ENCODE peak calls at places on chromosomes 16 and 17, in ten cellular contexts. T is cardiac muscle cell; I is naive thymus-derived CD4-positive, alpha-beta T cell; D is effector memory CD4-positive, alpha-beta T cell; G is CD8-positive, alpha-beta memory T cell; E is CD4-positive, alpha-beta memory T cell; C is ovary; W is IMR-90; F is adrenal gland; K is Panc1. Z is an unnamed sample.

GRCh38 chr17:78974635-78975591 is 4.8 kb downstream of the LGALS3BP start:
- DNase-seq in F (peak; percentile 79), T (peak; percentile 32), W (peak; percentile 84), G (peak; percentile 44), D (no peak), E (no peak), C (peak; percentile 71), I (no peak), K (peak; percentile 36), Z (peak; percentile 94)

GRCh38 chr16:9597967-9598730 is 506.7 kb downstream of the HAPSTR1 start:
- DNase-seq in E (no peak), T (no peak), W (no peak), K (no peak), F (no peak), I (no peak), D (no peak), G (no peak), C (no peak), Z (no peak)

GRCh38 chr16:71746442-71747046 is 22.0 kb upstream of the PHLPP2 start:
- DNase-seq in T (peak; percentile 44), W (peak; percentile 52), I (peak; percentile 49), F (no peak), D (no peak), G (no peak), K (no peak), E (peak; percentile 50), C (no peak), Z (no peak)

GRCh38 chr17:67260051-67260987 is 15.3 kb upstream of the HELZ start:
- DNase-seq in I (no peak), T (no peak), F (no peak), C (peak; percentile 42), W (peak; percentile 75), E (no peak), D (no peak), K (no peak), G (no peak), Z (peak; percentile 43)

GRCh38 chr17:50672831-50673551 is 34.7 kb downstream of the ANKRD40 start:
- DNase-seq in C (no peak), I (no peak), T (no peak), K (no peak), W (no peak), G (no peak), F (peak; percentile 82), D (no peak), E (no peak), Z (no peak)

GRCh38 chr17:64503821-64504768 is 2.0 kb downstream of the DDX5 start:
- DNase-seq in I (peak; percentile 8), D (no peak), G (no peak), W (no peak), T (no peak), E (peak; percentile 17), K (no peak), F (no peak), C (no peak), Z (no peak)

GRCh38 chr17:27239046-27239445 is 54.9 kb upstream of the WSB1 start:
- DNase-seq in K (no peak), T (no peak), G (no peak), I (no peak), W (no peak), E (no peak), C (no peak), F (no peak), D (no peak), Z (no peak)

GRCh38 chr17:40550608-40551007 is 14.7 kb downstream of the CCR7 start:
- DNase-seq in I (no peak), E (no peak), K (no peak), C (peak; percentile 59), W (peak; percentile 74), F (peak; percentile 45), G (peak; percentile 16), T (no peak), D (no peak), Z (no peak)

GRCh38 chr16:57801856-57802634 is at the start of gene KIFC3:
- DNase-seq in E (peak; percentile 53), W (peak; percentile 72), K (no peak), G (peak; percentile 91), T (peak; percentile 80), I (peak; percentile 26), D (peak; percentile 70), F (peak; percentile 86), C (peak; percentile 92), Z (no peak)

GRCh38 chr16:914453-914852 is 56.3 kb downstream of the LMF1 start:
- DNase-seq in E (no peak), F (no peak), D (no peak), C (no peak), K (peak; percentile 25), I (no peak), G (no peak), T (no peak), W (peak; percentile 23), Z (peak; percentile 99)

GRCh38 chr16:10762336-10762995 is 18.8 kb downstream of the NUBP1 start:
- DNase-seq in E (no peak), T (no peak), C (no peak), D (no peak), K (no peak), G (no peak), W (no peak), F (no peak), I (no peak), Z (no peak)

GRCh38 chr17:6109541-6109940 is 39.4 kb downstream of the WSCD1 start:
- DNase-seq in D (no peak), K (no peak), T (no peak), G (no peak), F (no peak), C (no peak), W (no peak), E (no peak), I (no peak), Z (no peak)
- H3K4me1 ChIP-seq in D (no peaks in the 10 kb centered on the region), K (no peaks in the 10 kb centered on the region), T (no peaks in the 10 kb centered on the region), G (no peaks in the 10 kb centered on the region), F (no peaks in the 10 kb centered on the region), C (no peaks in the 10 kb centered on the region), W (no peaks in the 10 kb centered on the region), E (no peaks in the 10 kb centered on the region), I (no peaks in the 10 kb centered on the region), Z (no peaks in the 10 kb centered on the region)

GRCh38 chr17:1391577-1391976 is 8.4 kb downstream of the YWHAE start:
- DNase-seq in D (no peak), K (no peak), I (no peak), G (no peak), C (no peak), E (no peak), W (no peak), T (no peak), F (peak; percentile 13), Z (no peak)
- H3K4me1 ChIP-seq in D (peaks cover 56% of the 10 kb centered on the region), K (peaks cover 46% of the 10 kb centered on the region), I (peaks cover 47% of the 10 kb centered on the region), G (peaks cover 91% of the 10 kb centered on the region), C (peaks cover 23% of the 10 kb centered on the region), E (peaks cover 94% of the 10 kb centered on the region), W (peaks cover 11% of the 10 kb centered on the region), T (peaks cover 53% of the 10 kb centered on the region), F (peaks cover 91% of the 10 kb centered on the region), Z (peaks cover 98% of the 10 kb centered on the region)

GRCh38 chr16:69839240-69839688 is 77.1 kb downstream of the WWP2 start:
- DNase-seq in C (no peak), E (no peak), K (no peak), G (no peak), W (no peak), T (peak; percentile 57), F (no peak), D (no peak), I (no peak), Z (no peak)
- H3K4me1 ChIP-seq in C (no peaks in the 10 kb centered on the region), E (no peaks in the 10 kb centered on the region), K (no peaks in the 10 kb centered on the region), G (no peaks in the 10 kb centered on the region), W (peaks cover 7% of the 10 kb centered on the region), T (peaks cover 51% of the 10 kb centered on the region), F (peaks cover 37% of the 10 kb centered on the region), D (no peaks in the 10 kb centered on the region), I (no peaks in the 10 kb centered on the region), Z (peaks cover 20% of the 10 kb centered on the region)

DNA sequence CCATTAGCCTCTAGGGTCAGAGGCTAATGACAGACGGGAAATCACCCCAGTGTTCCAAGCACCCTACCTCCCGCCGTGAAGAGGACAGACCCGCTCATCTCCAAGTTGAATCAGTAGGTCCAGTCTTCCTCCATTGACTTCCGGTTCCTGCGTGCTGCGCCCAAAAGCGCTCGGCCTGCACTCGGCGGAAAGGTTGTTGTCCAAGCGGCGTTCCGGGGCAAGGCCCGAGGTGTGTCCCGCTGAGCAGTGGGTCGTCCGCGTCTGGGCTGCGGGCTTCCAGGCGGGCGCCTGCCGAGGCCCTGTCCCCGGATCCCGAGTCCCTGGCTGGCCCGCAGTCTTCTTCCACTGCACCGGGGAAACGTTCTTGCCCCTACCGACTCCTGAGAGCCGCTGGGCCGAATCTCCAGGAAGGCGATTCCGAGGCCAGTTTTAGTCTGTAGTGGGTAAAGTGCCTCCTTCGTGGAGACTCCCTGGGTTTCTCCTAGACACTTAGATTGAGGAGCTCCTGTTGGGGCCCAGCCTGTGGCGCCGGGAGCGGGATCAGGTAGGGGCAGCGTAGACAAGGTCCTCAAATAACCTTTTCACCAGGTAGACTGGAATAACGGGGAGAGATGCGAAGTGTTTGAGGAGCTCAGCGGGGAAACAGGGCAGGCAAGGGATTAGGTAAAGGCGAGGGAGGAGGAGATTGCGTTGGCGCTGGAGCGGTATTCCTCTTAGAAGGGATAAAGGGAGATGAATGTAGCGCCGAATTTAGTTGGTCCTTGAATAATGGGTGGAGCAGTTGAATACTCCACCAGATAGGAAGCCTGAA is at the start of gene TEFM:
- DNase-seq in I (peak; percentile 80), D (peak; percentile 65), F (peak; percentile 89), G (peak; percentile 88), E (peak; percentile 84), C (peak; percentile 83), T (peak; percentile 89), K (peak; percentile 72), W (peak; percentile 92), Z (peak; percentile 89)
- H3K4me1 ChIP-seq in I (peaks cover 9% of the 10 kb centered on the region), D (peaks cover 9% of the 10 kb centered on the region), F (peaks cover 9% of the 10 kb centered on the region), G (peaks cover 20% of the 10 kb centered on the region), E (peaks cover 38% of the 10 kb centered on the region), C (peaks cover 8% of the 10 kb centered on the region), T (no peaks in the 10 kb centered on the region), K (no peaks in the 10 kb centered on the region), W (peaks cover 4% of the 10 kb centered on the region), Z (peaks cover 26% of the 10 kb centered on the region)

GRCh38 chr16:15521758-15522509 is 87.5 kb downstream of the BMERB1 start:
- DNase-seq in G (no peak), E (no peak), D (no peak), F (no peak), K (no peak), C (peak; percentile 46), I (no peak), W (no peak), T (no peak), Z (no peak)
- H3K4me1 ChIP-seq in G (peaks cover 11% of the 10 kb centered on the region), E (peaks cover 15% of the 10 kb centered on the region), D (no peaks in the 10 kb centered on the region), F (peaks cover 28% of the 10 kb centered on the region), K (no peaks in the 10 kb centered on the region), C (peaks cover 23% of the 10 kb centered on the region), I (no peaks in the 10 kb centered on the region), W (peaks cover 7% of the 10 kb centered on the region), T (no peaks in the 10 kb centered on the region), Z (peaks cover 41% of the 10 kb centered on the region)

Z was measured in vagina.